ENCODE peak calls at places on chromosome 12, in six cellular contexts. One of them, this sample, is unnamed. For H3K4me1, the result is how much of the 10 kb centered on the place peaks cover.

GRCh38 chr12:26830783-26831601 is 2.0 kb downstream of the ITPR2 start:
- DNase-seq in tibial nerve: no peak
- DNase-seq in adrenal gland: peak
- DNase-seq in ovary: no peak
- DNase-seq in CD8-positive, alpha-beta T cell: no peak
- DNase-seq in A549: no peak
- DNase-seq in this sample: no peak

GRCh38 chr12:82517027-82517426 is 158.7 kb downstream of the METTL25 start:
- DNase-seq in tibial nerve: no peak
- DNase-seq in adrenal gland: no peak
- DNase-seq in ovary: no peak
- DNase-seq in CD8-positive, alpha-beta T cell: no peak
- DNase-seq in A549: no peak
- DNase-seq in this sample: no peak

GRCh38 chr12:57628280-57629191 is 4.5 kb downstream of the B4GALNT1 start:
- DNase-seq in tibial nerve: no peak
- DNase-seq in adrenal gland: peak
- DNase-seq in ovary: no peak
- DNase-seq in CD8-positive, alpha-beta T cell: no peak
- DNase-seq in A549: no peak
- DNase-seq in this sample: no peak

GRCh38 chr12:56129210-56129691 is 1.2 kb downstream of the ESYT1 start:
- DNase-seq in tibial nerve: peak
- DNase-seq in adrenal gland: peak
- DNase-seq in ovary: peak
- DNase-seq in CD8-positive, alpha-beta T cell: peak
- DNase-seq in A549: peak
- DNase-seq in this sample: no peak

GRCh38 chr12:6318440-6318879 is 8.0 kb downstream of the PLEKHG6 start:
- DNase-seq in tibial nerve: no peak
- DNase-seq in adrenal gland: no peak
- DNase-seq in ovary: no peak
- DNase-seq in CD8-positive, alpha-beta T cell: no peak
- DNase-seq in A549: no peak
- DNase-seq in this sample: no peak

GRCh38 chr12:70645494-70646317 is 8.5 kb upstream of the PTPRB start:
- DNase-seq in tibial nerve: no peak
- DNase-seq in adrenal gland: peak
- DNase-seq in ovary: no peak
- DNase-seq in CD8-positive, alpha-beta T cell: no peak
- DNase-seq in A549: peak
- DNase-seq in this sample: no peak

GRCh38 chr12:107903377-107904061 is 129.0 kb downstream of the ASCL4 start:
- DNase-seq in tibial nerve: no peak
- DNase-seq in adrenal gland: peak
- DNase-seq in ovary: peak
- DNase-seq in CD8-positive, alpha-beta T cell: no peak
- DNase-seq in A549: peak
- DNase-seq in this sample: no peak

GRCh38 chr12:89245090-89245489 is 107.2 kb downstream of the DUSP6 start:
- DNase-seq in tibial nerve: no peak
- DNase-seq in adrenal gland: no peak
- DNase-seq in ovary: no peak
- DNase-seq in CD8-positive, alpha-beta T cell: peak
- DNase-seq in A549: no peak
- DNase-seq in this sample: no peak

GRCh38 chr12:3233813-3234212 is 156.6 kb downstream of the TSPAN9 start:
- DNase-seq in tibial nerve: no peak
- DNase-seq in adrenal gland: no peak
- DNase-seq in ovary: no peak
- DNase-seq in CD8-positive, alpha-beta T cell: no peak
- DNase-seq in A549: no peak
- DNase-seq in this sample: no peak

GRCh38 chr12:44459569-44459968 is 416.5 kb downstream of the NELL2 start:
- DNase-seq in tibial nerve: no peak
- DNase-seq in adrenal gland: no peak
- DNase-seq in ovary: no peak
- DNase-seq in CD8-positive, alpha-beta T cell: no peak
- DNase-seq in A549: no peak
- DNase-seq in this sample: no peak

GRCh38 chr12:70812124-70812523 is 108.4 kb downstream of the PTPRR start:
- DNase-seq in tibial nerve: no peak
- DNase-seq in adrenal gland: no peak
- DNase-seq in ovary: no peak
- DNase-seq in CD8-positive, alpha-beta T cell: no peak
- DNase-seq in A549: no peak
- DNase-seq in this sample: no peak

GRCh38 chr12:4448376-4448775 is 2.8 kb upstream of the FGF6 start:
- DNase-seq in tibial nerve: no peak
- DNase-seq in adrenal gland: no peak
- DNase-seq in ovary: no peak
- DNase-seq in CD8-positive, alpha-beta T cell: no peak
- DNase-seq in A549: no peak
- DNase-seq in this sample: no peak

GRCh38 chr12:52182456-52182855 is 9.4 kb downstream of the KRT80 start:
- DNase-seq in tibial nerve: no peak
- DNase-seq in adrenal gland: no peak
- DNase-seq in ovary: no peak
- DNase-seq in CD8-positive, alpha-beta T cell: no peak
- DNase-seq in A549: no peak
- DNase-seq in this sample: no peak

GRCh38 chr12:88052686-88053085 is 23.5 kb upstream of the C12orf50 start:
- DNase-seq in tibial nerve: peak
- DNase-seq in adrenal gland: peak
- DNase-seq in ovary: no peak
- DNase-seq in CD8-positive, alpha-beta T cell: no peak
- DNase-seq in A549: no peak
- DNase-seq in this sample: no peak

GRCh38 chr12:13428538-13429265 is 232.2 kb downstream of the EMP1 start:
- DNase-seq in tibial nerve: no peak
- DNase-seq in adrenal gland: no peak
- DNase-seq in ovary: no peak
- DNase-seq in CD8-positive, alpha-beta T cell: no peak
- DNase-seq in A549: no peak
- DNase-seq in this sample: no peak

GRCh38 chr12:122684297-122684696 is 18.9 kb downstream of the HCAR2 start:
- DNase-seq in tibial nerve: no peak
- DNase-seq in adrenal gland: no peak
- DNase-seq in ovary: no peak
- DNase-seq in CD8-positive, alpha-beta T cell: no peak
- DNase-seq in A549: no peak
- DNase-seq in this sample: no peak

GRCh38 chr12:66239295-66239694 is 50.3 kb downstream of the IRAK3 start:
- DNase-seq in tibial nerve: no peak
- DNase-seq in adrenal gland: no peak
- DNase-seq in ovary: no peak
- DNase-seq in CD8-positive, alpha-beta T cell: no peak
- DNase-seq in A549: no peak
- DNase-seq in this sample: no peak

GRCh38 chr12:131242741-131243496 is 289.2 kb downstream of the ADGRD1 start:
- DNase-seq in tibial nerve: no peak
- DNase-seq in adrenal gland: peak
- DNase-seq in ovary: no peak
- DNase-seq in CD8-positive, alpha-beta T cell: no peak
- DNase-seq in A549: peak
- DNase-seq in this sample: no peak

GRCh38 chr12:100141998-100142850 is 450 bp downstream of the BLTP3B start:
- DNase-seq in tibial nerve: peak
- DNase-seq in adrenal gland: peak
- DNase-seq in ovary: no peak
- DNase-seq in CD8-positive, alpha-beta T cell: peak
- DNase-seq in A549: no peak
- DNase-seq in this sample: no peak

GRCh38 chr12:12685305-12685704 is 10.7 kb downstream of the GPR19 start:
- DNase-seq in tibial nerve: no peak
- DNase-seq in adrenal gland: peak
- DNase-seq in ovary: no peak
- DNase-seq in CD8-positive, alpha-beta T cell: no peak
- DNase-seq in A549: no peak
- DNase-seq in this sample: no peak

GRCh38 chr12:109670647-109671046 is 43.0 kb upstream of the FAM222A start:
- DNase-seq in tibial nerve: no peak
- DNase-seq in adrenal gland: no peak
- DNase-seq in ovary: no peak
- DNase-seq in CD8-positive, alpha-beta T cell: no peak
- DNase-seq in A549: no peak
- DNase-seq in this sample: no peak

GRCh38 chr12:132496710-132497109 is 6.8 kb downstream of the FBRSL1 start:
- DNase-seq in tibial nerve: no peak
- DNase-seq in adrenal gland: no peak
- DNase-seq in ovary: no peak
- DNase-seq in CD8-positive, alpha-beta T cell: no peak
- DNase-seq in A549: no peak
- DNase-seq in this sample: no peak

GRCh38 chr12:42589465-42590323 is at the start of gene PRICKLE1:
- DNase-seq in tibial nerve: no peak
- DNase-seq in adrenal gland: no peak
- DNase-seq in ovary: peak
- DNase-seq in CD8-positive, alpha-beta T cell: no peak
- DNase-seq in A549: peak
- DNase-seq in this sample: no peak

GRCh38 chr12:116813271-116814041 is 67.8 kb downstream of the HRK start:
- DNase-seq in tibial nerve: no peak
- DNase-seq in adrenal gland: no peak
- DNase-seq in ovary: no peak
- DNase-seq in CD8-positive, alpha-beta T cell: no peak
- DNase-seq in A549: no peak
- DNase-seq in this sample: no peak

GRCh38 chr12:131346578-131347344 is 364.1 kb upstream of the SFSWAP start:
- DNase-seq in tibial nerve: no peak
- DNase-seq in adrenal gland: no peak
- DNase-seq in ovary: no peak
- DNase-seq in CD8-positive, alpha-beta T cell: no peak
- DNase-seq in A549: no peak
- DNase-seq in this sample: no peak

GRCh38 chr12:24839268-24839791 is 109.6 kb downstream of the BCAT1 start:
- DNase-seq in tibial nerve: no peak
- DNase-seq in adrenal gland: no peak
- DNase-seq in ovary: no peak
- DNase-seq in CD8-positive, alpha-beta T cell: no peak
- DNase-seq in A549: no peak
- DNase-seq in this sample: no peak

GRCh38 chr12:66538970-66539369 is 139.9 kb downstream of the GRIP1 start:
- DNase-seq in tibial nerve: no peak
- DNase-seq in adrenal gland: no peak
- DNase-seq in ovary: no peak
- DNase-seq in CD8-positive, alpha-beta T cell: no peak
- DNase-seq in A549: no peak
- DNase-seq in this sample: no peak

GRCh38 chr12:46364777-46365580 is 7.6 kb downstream of the SLC38A2 start:
- DNase-seq in tibial nerve: peak
- DNase-seq in adrenal gland: peak
- DNase-seq in ovary: no peak
- DNase-seq in CD8-positive, alpha-beta T cell: no peak
- DNase-seq in A549: no peak
- DNase-seq in this sample: no peak

GRCh38 chr12:46361667-46362034 is 10.9 kb downstream of the SLC38A2 start:
- DNase-seq in tibial nerve: no peak
- DNase-seq in adrenal gland: no peak
- DNase-seq in ovary: no peak
- DNase-seq in CD8-positive, alpha-beta T cell: no peak
- DNase-seq in A549: no peak
- DNase-seq in this sample: no peak

GRCh38 chr12:46364300-46364696 is 8.3 kb downstream of the SLC38A2 start:
- DNase-seq in tibial nerve: no peak
- DNase-seq in adrenal gland: no peak
- DNase-seq in ovary: no peak
- DNase-seq in CD8-positive, alpha-beta T cell: no peak
- DNase-seq in A549: no peak
- DNase-seq in this sample: no peak

GRCh38 chr12:46363582-46364299 is 8.8 kb downstream of the SLC38A2 start:
- DNase-seq in tibial nerve: no peak
- DNase-seq in adrenal gland: no peak
- DNase-seq in ovary: no peak
- DNase-seq in CD8-positive, alpha-beta T cell: no peak
- DNase-seq in A549: no peak
- DNase-seq in this sample: no peak

GRCh38 chr12:46362895-46363581 is 9.5 kb downstream of the SLC38A2 start:
- DNase-seq in tibial nerve: no peak
- DNase-seq in adrenal gland: no peak
- DNase-seq in ovary: no peak
- DNase-seq in CD8-positive, alpha-beta T cell: no peak
- DNase-seq in A549: no peak
- DNase-seq in this sample: no peak
- H3K4me1 ChIP-seq in tibial nerve: under half
- H3K4me1 ChIP-seq in adrenal gland: under half
- H3K4me1 ChIP-seq in ovary: under half
- H3K4me1 ChIP-seq in CD8-positive, alpha-beta T cell: under half
- H3K4me1 ChIP-seq in A549: half or more
- H3K4me1 ChIP-seq in this sample: half or more

GRCh38 chr12:30824311-30824710 is 69.6 kb upstream of the CAPRIN2 start:
- DNase-seq in tibial nerve: no peak
- DNase-seq in adrenal gland: no peak
- DNase-seq in ovary: no peak
- DNase-seq in CD8-positive, alpha-beta T cell: no peak
- DNase-seq in A549: no peak
- DNase-seq in this sample: peak

GRCh38 chr12:30825341-30825740 is 70.6 kb upstream of the CAPRIN2 start:
- DNase-seq in tibial nerve: no peak
- DNase-seq in adrenal gland: no peak
- DNase-seq in ovary: no peak
- DNase-seq in CD8-positive, alpha-beta T cell: no peak
- DNase-seq in A549: no peak
- DNase-seq in this sample: peak

GRCh38 chr12:30823764-30824163 is 69.0 kb upstream of the CAPRIN2 start:
- DNase-seq in tibial nerve: no peak
- DNase-seq in adrenal gland: no peak
- DNase-seq in ovary: no peak
- DNase-seq in CD8-positive, alpha-beta T cell: no peak
- DNase-seq in A549: no peak
- DNase-seq in this sample: no peak

GRCh38 chr12:30822385-30823139 is 67.8 kb upstream of the CAPRIN2 start:
- DNase-seq in tibial nerve: peak
- DNase-seq in adrenal gland: peak
- DNase-seq in ovary: peak
- DNase-seq in CD8-positive, alpha-beta T cell: no peak
- DNase-seq in A549: peak
- DNase-seq in this sample: no peak

GRCh38 chr12:30823140-30823669 is 68.5 kb upstream of the CAPRIN2 start:
- DNase-seq in tibial nerve: no peak
- DNase-seq in adrenal gland: peak
- DNase-seq in ovary: peak
- DNase-seq in CD8-positive, alpha-beta T cell: peak
- DNase-seq in A549: no peak
- DNase-seq in this sample: no peak
- TF ChIP-seq CTCF in tibial nerve: peak
- TF ChIP-seq CTCF in adrenal gland: no peak
- TF ChIP-seq CTCF in ovary: no peak
- TF ChIP-seq CTCF in CD8-positive, alpha-beta T cell: no peak
- TF ChIP-seq CTCF in A549: no peak
- TF ChIP-seq CTCF in this sample: no peak

GRCh38 chr12:29167410-29167809 is 18.3 kb downstream of the FAR2 start:
- DNase-seq in tibial nerve: no peak
- DNase-seq in adrenal gland: no peak
- DNase-seq in ovary: no peak
- DNase-seq in CD8-positive, alpha-beta T cell: no peak
- DNase-seq in A549: no peak
- DNase-seq in this sample: no peak
- H3K4me1 ChIP-seq in tibial nerve: under half
- H3K4me1 ChIP-seq in adrenal gland: under half
- H3K4me1 ChIP-seq in ovary: under half
- H3K4me1 ChIP-seq in CD8-positive, alpha-beta T cell: under half
- H3K4me1 ChIP-seq in A549: under half
- H3K4me1 ChIP-seq in this sample: half or more

GRCh38 chr12:125773033-125773432 is 707.8 kb downstream of the AACS start:
- DNase-seq in tibial nerve: peak
- DNase-seq in adrenal gland: no peak
- DNase-seq in ovary: no peak
- DNase-seq in CD8-positive, alpha-beta T cell: no peak
- DNase-seq in A549: peak
- DNase-seq in this sample: no peak
- TF ChIP-seq CTCF in tibial nerve: peak
- TF ChIP-seq CTCF in adrenal gland: peak
- TF ChIP-seq CTCF in ovary: no peak
- TF ChIP-seq CTCF in CD8-positive, alpha-beta T cell: no peak
- TF ChIP-seq CTCF in A549: no peak
- TF ChIP-seq CTCF in this sample: no peak

This sample was measured in esophagus muscularis mucosa.